ENCODE peak calls at places on chromosomes 2 and 18, in five cellular contexts. One of them, this sample, is unnamed.

GRCh38 chr2:146370821-146371220 is 1474.0 kb upstream of the ACVR2A start:
- DNase-seq in ovary: no peak
- DNase-seq in CD8-positive, alpha-beta T cell: no peak
- DNase-seq in endodermal cell: no peak
- DNase-seq in fibroblast of lung: peak; percentile 73
- DNase-seq in this sample: peak; percentile 6

GRCh38 chr2:201882353-201883095 is 76.2 kb downstream of the CDK15 start:
- DNase-seq in fibroblast of lung: peak; percentile 74
- DNase-seq in CD8-positive, alpha-beta T cell: no peak
- DNase-seq in endodermal cell: no peak
- DNase-seq in ovary: no peak
- DNase-seq in this sample: peak; percentile 21

GRCh38 chr2:98346259-98347236 is at the start of gene CNGA3:
- DNase-seq in fibroblast of lung: peak; percentile 31
- DNase-seq in CD8-positive, alpha-beta T cell: peak; percentile 22
- DNase-seq in ovary: peak; percentile 25
- DNase-seq in endodermal cell: peak; percentile 88
- DNase-seq in this sample: peak; percentile 23

GRCh38 chr2:4900242-4900641 is 791.9 kb upstream of the SOX11 start:
- DNase-seq in fibroblast of lung: no peak
- DNase-seq in ovary: no peak
- DNase-seq in CD8-positive, alpha-beta T cell: no peak
- DNase-seq in endodermal cell: no peak
- DNase-seq in this sample: no peak

GRCh38 chr2:217731805-217732204 is 271.0 kb downstream of the TNS1 start:
- DNase-seq in fibroblast of lung: peak; percentile 45
- DNase-seq in ovary: no peak
- DNase-seq in CD8-positive, alpha-beta T cell: no peak
- DNase-seq in endodermal cell: no peak
- DNase-seq in this sample: no peak

GRCh38 chr2:160402997-160403979 is 90.3 kb downstream of the RBMS1 start:
- DNase-seq in endodermal cell: no peak
- DNase-seq in fibroblast of lung: peak; percentile 79
- DNase-seq in ovary: no peak
- DNase-seq in CD8-positive, alpha-beta T cell: no peak
- DNase-seq in this sample: peak; percentile 39

GRCh38 chr2:238771193-238771592 is 76.7 kb upstream of the TWIST2 start:
- DNase-seq in CD8-positive, alpha-beta T cell: no peak
- DNase-seq in ovary: no peak
- DNase-seq in fibroblast of lung: peak; percentile 42
- DNase-seq in endodermal cell: peak; percentile 61
- DNase-seq in this sample: no peak

GRCh38 chr2:102061962-102062795 is 70.4 kb downstream of the IL1R2 start:
- DNase-seq in fibroblast of lung: peak; percentile 88
- DNase-seq in ovary: no peak
- DNase-seq in endodermal cell: no peak
- DNase-seq in CD8-positive, alpha-beta T cell: no peak
- DNase-seq in this sample: peak; percentile 90

GRCh38 chr2:204743368-204743960 is 198.2 kb downstream of the PARD3B start:
- DNase-seq in endodermal cell: no peak
- DNase-seq in fibroblast of lung: no peak
- DNase-seq in ovary: no peak
- DNase-seq in CD8-positive, alpha-beta T cell: no peak
- DNase-seq in this sample: no peak

GRCh38 chr2:237320801-237321563 is 93.0 kb downstream of the COL6A3 start:
- DNase-seq in ovary: no peak
- DNase-seq in fibroblast of lung: no peak
- DNase-seq in CD8-positive, alpha-beta T cell: no peak
- DNase-seq in endodermal cell: no peak
- DNase-seq in this sample: no peak

GRCh38 chr2:196586511-196586991 is 53.0 kb upstream of the CCDC150 start:
- DNase-seq in fibroblast of lung: peak; percentile 88
- DNase-seq in ovary: no peak
- DNase-seq in CD8-positive, alpha-beta T cell: no peak
- DNase-seq in endodermal cell: no peak
- DNase-seq in this sample: peak; percentile 26

GRCh38 chr2:60793169-60793568 is 37.1 kb downstream of the PAPOLG start:
- DNase-seq in fibroblast of lung: no peak
- DNase-seq in endodermal cell: no peak
- DNase-seq in ovary: no peak
- DNase-seq in CD8-positive, alpha-beta T cell: no peak
- DNase-seq in this sample: no peak

GRCh38 chr2:9207641-9208301 is 1.2 kb downstream of the ASAP2 start:
- DNase-seq in endodermal cell: peak; percentile 81
- DNase-seq in CD8-positive, alpha-beta T cell: no peak
- DNase-seq in fibroblast of lung: no peak
- DNase-seq in ovary: peak; percentile 43
- DNase-seq in this sample: peak; percentile 19

GRCh38 chr18:39561136-39561535 is 1995.5 kb upstream of the CELF4 start:
- DNase-seq in fibroblast of lung: peak; percentile 68
- DNase-seq in ovary: no peak
- DNase-seq in CD8-positive, alpha-beta T cell: no peak
- DNase-seq in endodermal cell: no peak
- DNase-seq in this sample: no peak

GRCh38 chr2:3316456-3317276 is 61.0 kb downstream of the EIPR1 start:
- DNase-seq in fibroblast of lung: no peak
- DNase-seq in endodermal cell: no peak
- DNase-seq in ovary: no peak
- DNase-seq in CD8-positive, alpha-beta T cell: no peak
- DNase-seq in this sample: no peak

GRCh38 chr2:212843409-212844199 is 305.0 kb upstream of the ERBB4 start:
- DNase-seq in fibroblast of lung: peak; percentile 89
- DNase-seq in ovary: no peak
- DNase-seq in endodermal cell: no peak
- DNase-seq in CD8-positive, alpha-beta T cell: no peak
- DNase-seq in this sample: no peak

GRCh38 chr18:11366410-11366809 is 217.0 kb upstream of the PIEZO2 start:
- DNase-seq in ovary: no peak
- DNase-seq in endodermal cell: no peak
- DNase-seq in fibroblast of lung: peak; percentile 41
- DNase-seq in CD8-positive, alpha-beta T cell: no peak
- DNase-seq in this sample: peak; percentile 1

GRCh38 chr2:84870306-84870705 is 10.6 kb downstream of the TRABD2A start:
- DNase-seq in endodermal cell: peak; percentile 54
- DNase-seq in ovary: no peak
- DNase-seq in fibroblast of lung: no peak
- DNase-seq in CD8-positive, alpha-beta T cell: no peak
- DNase-seq in this sample: no peak

GRCh38 chr2:201500534-201500933 is 49.0 kb downstream of the STRADB start:
- DNase-seq in fibroblast of lung: peak; percentile 47
- DNase-seq in ovary: no peak
- DNase-seq in endodermal cell: no peak
- DNase-seq in CD8-positive, alpha-beta T cell: no peak
- DNase-seq in this sample: no peak

GRCh38 chr2:240431276-240431662 is 4.2 kb upstream of the GPC1 start:
- DNase-seq in endodermal cell: peak; percentile 36
- DNase-seq in ovary: peak; percentile 10
- DNase-seq in fibroblast of lung: no peak
- DNase-seq in CD8-positive, alpha-beta T cell: peak; percentile 16
- DNase-seq in this sample: no peak

GRCh38 chr2:195559431-195559914 is 97.6 kb upstream of the SLC39A10 start:
- DNase-seq in CD8-positive, alpha-beta T cell: peak; percentile 85
- DNase-seq in endodermal cell: no peak
- DNase-seq in ovary: no peak
- DNase-seq in fibroblast of lung: peak; percentile 98
- DNase-seq in this sample: peak; percentile 52

GRCh38 chr18:49910986-49911385 is 97.7 kb upstream of the ACAA2 start:
- DNase-seq in fibroblast of lung: no peak
- DNase-seq in CD8-positive, alpha-beta T cell: no peak
- DNase-seq in endodermal cell: no peak
- DNase-seq in ovary: no peak
- DNase-seq in this sample: no peak

GRCh38 chr2:35298493-35298892 is 1057.1 kb upstream of the CRIM1 start:
- DNase-seq in fibroblast of lung: peak; percentile 91
- DNase-seq in ovary: no peak
- DNase-seq in endodermal cell: no peak
- DNase-seq in CD8-positive, alpha-beta T cell: no peak
- DNase-seq in this sample: peak; percentile 87

GRCh38 chr2:7071916-7072556 is 154.8 kb downstream of the RNF144A start:
- DNase-seq in ovary: no peak
- DNase-seq in fibroblast of lung: no peak
- DNase-seq in CD8-positive, alpha-beta T cell: no peak
- DNase-seq in endodermal cell: no peak
- DNase-seq in this sample: no peak

GRCh38 chr2:14123436-14124103 is 508.9 kb upstream of the LRATD1 start:
- DNase-seq in fibroblast of lung: no peak
- DNase-seq in endodermal cell: no peak
- DNase-seq in ovary: no peak
- DNase-seq in CD8-positive, alpha-beta T cell: no peak
- DNase-seq in this sample: no peak

DNA sequence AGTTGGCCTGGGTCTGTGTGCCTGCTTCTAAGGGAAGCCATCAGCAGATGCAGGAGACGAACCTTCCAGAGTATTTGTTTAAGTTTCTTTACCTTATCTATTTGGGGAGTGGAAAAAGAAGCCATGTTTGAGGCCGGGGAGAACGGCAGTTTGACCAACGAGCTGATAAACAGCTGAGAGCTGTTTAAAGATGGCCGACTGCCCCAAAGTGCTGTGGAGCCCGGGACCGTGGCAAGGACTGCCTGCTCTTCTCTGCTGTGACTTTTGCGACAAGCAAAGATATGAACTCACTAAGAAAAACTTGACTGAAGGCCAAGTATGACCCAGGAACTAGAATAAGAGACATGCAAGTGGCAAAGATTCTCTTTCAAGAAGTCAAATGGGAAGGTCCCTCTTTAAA is 326.8 kb downstream of the ZNF516 start:
- DNase-seq in endodermal cell: no peak
- DNase-seq in CD8-positive, alpha-beta T cell: no peak
- DNase-seq in ovary: no peak
- DNase-seq in fibroblast of lung: no peak
- DNase-seq in this sample: no peak
- H3K4me3 ChIP-seq in endodermal cell: no peak overlapping the region
- H3K4me3 ChIP-seq in CD8-positive, alpha-beta T cell: no peak overlapping the region
- H3K4me3 ChIP-seq in ovary: no peak overlapping the region
- H3K4me3 ChIP-seq in fibroblast of lung: no peak overlapping the region
- H3K4me3 ChIP-seq in this sample: no peak overlapping the region

DNA sequence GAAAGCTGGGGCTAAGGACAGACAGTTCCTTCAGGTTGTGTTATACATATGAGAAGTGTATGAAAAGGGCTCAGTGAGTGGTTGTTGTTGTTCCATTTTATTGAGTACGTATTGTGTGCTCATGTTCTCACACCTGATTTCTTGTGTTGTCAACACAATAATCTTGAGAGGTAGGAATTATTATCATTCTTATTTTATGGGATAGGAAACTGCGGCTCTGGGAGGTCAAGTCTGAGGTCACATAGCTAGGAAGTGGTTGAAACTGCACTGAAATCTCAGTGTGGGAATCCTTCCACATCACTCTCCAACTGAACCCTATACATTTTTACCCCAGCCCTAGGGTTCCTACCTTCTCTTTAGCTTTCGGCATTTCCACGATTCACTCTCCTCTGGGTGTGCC is 124.2 kb upstream of the CXCR4 start:
- DNase-seq in ovary: no peak
- DNase-seq in endodermal cell: no peak
- DNase-seq in CD8-positive, alpha-beta T cell: no peak
- DNase-seq in fibroblast of lung: no peak
- DNase-seq in this sample: no peak
- H3K4me3 ChIP-seq in ovary: no peak overlapping the region
- H3K4me3 ChIP-seq in endodermal cell: no peak overlapping the region
- H3K4me3 ChIP-seq in CD8-positive, alpha-beta T cell: no peak overlapping the region
- H3K4me3 ChIP-seq in fibroblast of lung: no peak overlapping the region
- H3K4me3 ChIP-seq in this sample: no peak overlapping the region

GRCh38 chr2:164014791-164015190 is 279.0 kb upstream of the FIGN start:
- DNase-seq in endodermal cell: no peak
- DNase-seq in fibroblast of lung: no peak
- DNase-seq in ovary: no peak
- DNase-seq in CD8-positive, alpha-beta T cell: no peak
- DNase-seq in this sample: no peak
- H3K4me3 ChIP-seq in endodermal cell: no peak overlapping the region
- H3K4me3 ChIP-seq in fibroblast of lung: no peak overlapping the region
- H3K4me3 ChIP-seq in ovary: no peak overlapping the region
- H3K4me3 ChIP-seq in CD8-positive, alpha-beta T cell: no peak overlapping the region
- H3K4me3 ChIP-seq in this sample: no peak overlapping the region

DNA sequence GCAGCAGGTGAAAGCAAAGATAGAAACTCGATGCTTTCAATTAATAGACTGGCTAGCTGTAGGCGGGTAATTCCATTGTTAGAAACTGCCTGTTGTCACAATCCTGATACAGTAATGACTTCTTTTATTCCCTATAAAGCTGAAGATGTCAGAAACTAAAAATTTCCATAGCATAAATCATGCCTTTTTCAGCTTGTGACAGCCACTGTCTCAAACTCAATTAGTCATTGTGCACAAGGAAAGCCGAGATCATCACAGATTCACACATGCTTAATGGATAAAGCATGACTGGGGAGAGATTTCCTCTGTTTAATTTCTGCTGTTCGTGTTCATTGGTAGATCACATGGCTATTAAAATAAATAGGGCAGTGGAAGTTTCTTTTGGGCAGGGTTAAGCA is 56.0 kb upstream of the CCDC85A start:
- DNase-seq in CD8-positive, alpha-beta T cell: no peak
- DNase-seq in endodermal cell: no peak
- DNase-seq in ovary: no peak
- DNase-seq in fibroblast of lung: no peak
- DNase-seq in this sample: no peak
- H3K4me3 ChIP-seq in CD8-positive, alpha-beta T cell: no peak overlapping the region
- H3K4me3 ChIP-seq in endodermal cell: no peak overlapping the region
- H3K4me3 ChIP-seq in ovary: no peak overlapping the region
- H3K4me3 ChIP-seq in fibroblast of lung: no peak overlapping the region
- H3K4me3 ChIP-seq in this sample: no peak overlapping the region

GRCh38 chr2:232875256-232876070 is 5.4 kb downstream of the SNORC start:
- DNase-seq in endodermal cell: peak; percentile 68
- DNase-seq in fibroblast of lung: no peak
- DNase-seq in CD8-positive, alpha-beta T cell: no peak
- DNase-seq in ovary: no peak
- DNase-seq in this sample: no peak
- H3K4me3 ChIP-seq in endodermal cell: no peak overlapping the region
- H3K4me3 ChIP-seq in fibroblast of lung: no peak overlapping the region
- H3K4me3 ChIP-seq in CD8-positive, alpha-beta T cell: no peak overlapping the region
- H3K4me3 ChIP-seq in ovary: peak overlapping the region; percentile 19
- H3K4me3 ChIP-seq in this sample: no peak overlapping the region

GRCh38 chr18:59051470-59052165 is 88.1 kb upstream of the SEC11C start:
- DNase-seq in ovary: no peak
- DNase-seq in CD8-positive, alpha-beta T cell: no peak
- DNase-seq in endodermal cell: no peak
- DNase-seq in fibroblast of lung: no peak
- DNase-seq in this sample: peak; percentile 50
- H3K4me3 ChIP-seq in ovary: no peak overlapping the region
- H3K4me3 ChIP-seq in CD8-positive, alpha-beta T cell: no peak overlapping the region
- H3K4me3 ChIP-seq in endodermal cell: no peak overlapping the region
- H3K4me3 ChIP-seq in fibroblast of lung: no peak overlapping the region
- H3K4me3 ChIP-seq in this sample: no peak overlapping the region